ENCODE peak calls at places on chromosome 7, in nine cellular contexts. One of them, this sample, is unnamed.

GRCh38 chr7:109915670-109916069 is 1175.3 kb upstream of the LRRN3 start:
- DNase-seq in BJ: no peak
- DNase-seq in ovary: no peak
- DNase-seq in pancreas: no peak
- DNase-seq in fibroblast of mammary gland: no peak
- DNase-seq in hepatic stellate cell: no peak
- DNase-seq in cardiac fibroblast: no peak
- DNase-seq in COLO829: no peak
- DNase-seq in fibroblast of lung: no peak
- DNase-seq in this sample: no peak

GRCh38 chr7:117393781-117394180 is 33.5 kb downstream of the ASZ1 start:
- DNase-seq in cardiac fibroblast: no peak
- DNase-seq in BJ: no peak
- DNase-seq in hepatic stellate cell: no peak
- DNase-seq in fibroblast of lung: no peak
- DNase-seq in COLO829: no peak
- DNase-seq in ovary: no peak
- DNase-seq in pancreas: no peak
- DNase-seq in fibroblast of mammary gland: no peak
- DNase-seq in this sample: no peak

GRCh38 chr7:404782-405488 is 114.7 kb downstream of the PDGFA start:
- DNase-seq in cardiac fibroblast: no peak
- DNase-seq in pancreas: no peak
- DNase-seq in hepatic stellate cell: no peak
- DNase-seq in ovary: no peak
- DNase-seq in COLO829: no peak
- DNase-seq in BJ: no peak
- DNase-seq in fibroblast of mammary gland: no peak
- DNase-seq in fibroblast of lung: no peak
- DNase-seq in this sample: no peak

GRCh38 chr7:21368317-21368716 is 59.6 kb upstream of the SP4 start:
- DNase-seq in fibroblast of lung: no peak
- DNase-seq in cardiac fibroblast: no peak
- DNase-seq in ovary: no peak
- DNase-seq in pancreas: no peak
- DNase-seq in hepatic stellate cell: no peak
- DNase-seq in fibroblast of mammary gland: no peak
- DNase-seq in BJ: no peak
- DNase-seq in COLO829: no peak
- DNase-seq in this sample: no peak

GRCh38 chr7:122305475-122306319 is 1.1 kb upstream of the FEZF1 start:
- DNase-seq in fibroblast of mammary gland: no peak
- DNase-seq in cardiac fibroblast: no peak
- DNase-seq in COLO829: no peak
- DNase-seq in pancreas: no peak
- DNase-seq in BJ: no peak
- DNase-seq in fibroblast of lung: no peak
- DNase-seq in hepatic stellate cell: no peak
- DNase-seq in ovary: no peak
- DNase-seq in this sample: no peak

GRCh38 chr7:158350166-158350900 is 237.3 kb downstream of the PTPRN2 start:
- DNase-seq in hepatic stellate cell: no peak
- DNase-seq in fibroblast of lung: no peak
- DNase-seq in BJ: no peak
- DNase-seq in pancreas: no peak
- DNase-seq in cardiac fibroblast: no peak
- DNase-seq in COLO829: no peak
- DNase-seq in fibroblast of mammary gland: no peak
- DNase-seq in ovary: no peak
- DNase-seq in this sample: no peak

GRCh38 chr7:15459018-15459621 is 102.7 kb downstream of the AGMO start:
- DNase-seq in COLO829: no peak
- DNase-seq in hepatic stellate cell: no peak
- DNase-seq in fibroblast of lung: no peak
- DNase-seq in fibroblast of mammary gland: peak; percentile 78
- DNase-seq in pancreas: no peak
- DNase-seq in BJ: no peak
- DNase-seq in cardiac fibroblast: peak; percentile 81
- DNase-seq in ovary: no peak
- DNase-seq in this sample: no peak

GRCh38 chr7:142556745-142557144 is 192.5 kb upstream of the PRSS1 start:
- DNase-seq in ovary: no peak
- DNase-seq in hepatic stellate cell: peak; percentile 65
- DNase-seq in fibroblast of mammary gland: peak; percentile 99
- DNase-seq in cardiac fibroblast: peak; percentile 98
- DNase-seq in fibroblast of lung: peak; percentile 94
- DNase-seq in pancreas: peak; percentile 63
- DNase-seq in COLO829: peak; percentile 92
- DNase-seq in BJ: peak; percentile 97
- DNase-seq in this sample: no peak

GRCh38 chr7:1101580-1102431 is 13.9 kb downstream of the GPER1 start:
- DNase-seq in ovary: no peak
- DNase-seq in BJ: no peak
- DNase-seq in hepatic stellate cell: no peak
- DNase-seq in fibroblast of lung: no peak
- DNase-seq in COLO829: no peak
- DNase-seq in cardiac fibroblast: no peak
- DNase-seq in fibroblast of mammary gland: no peak
- DNase-seq in pancreas: no peak
- DNase-seq in this sample: no peak

GRCh38 chr7:76998263-76998666 is 33.9 kb downstream of the SPDYE17 start:
- DNase-seq in BJ: no peak
- DNase-seq in fibroblast of lung: no peak
- DNase-seq in cardiac fibroblast: no peak
- DNase-seq in COLO829: no peak
- DNase-seq in pancreas: no peak
- DNase-seq in fibroblast of mammary gland: no peak
- DNase-seq in ovary: no peak
- DNase-seq in hepatic stellate cell: no peak
- DNase-seq in this sample: no peak

GRCh38 chr7:3069767-3070449 is 26.2 kb upstream of the CARD11 start:
- DNase-seq in ovary: no peak
- DNase-seq in hepatic stellate cell: no peak
- DNase-seq in fibroblast of mammary gland: no peak
- DNase-seq in fibroblast of lung: no peak
- DNase-seq in BJ: no peak
- DNase-seq in COLO829: no peak
- DNase-seq in pancreas: no peak
- DNase-seq in cardiac fibroblast: no peak
- DNase-seq in this sample: no peak

GRCh38 chr7:102859799-102860125 is 53.0 kb upstream of the LRRC17 start:
- DNase-seq in pancreas: no peak
- DNase-seq in COLO829: no peak
- DNase-seq in fibroblast of lung: no peak
- DNase-seq in ovary: no peak
- DNase-seq in BJ: no peak
- DNase-seq in cardiac fibroblast: no peak
- DNase-seq in fibroblast of mammary gland: no peak
- DNase-seq in hepatic stellate cell: no peak
- DNase-seq in this sample: no peak

GRCh38 chr7:95871896-95872295 is 99.5 kb downstream of the DYNC1I1 start:
- DNase-seq in hepatic stellate cell: no peak
- DNase-seq in ovary: no peak
- DNase-seq in fibroblast of lung: no peak
- DNase-seq in fibroblast of mammary gland: no peak
- DNase-seq in BJ: no peak
- DNase-seq in COLO829: no peak
- DNase-seq in cardiac fibroblast: no peak
- DNase-seq in pancreas: no peak
- DNase-seq in this sample: no peak

GRCh38 chr7:74048999-74049599 is 21.1 kb downstream of the ELN start:
- DNase-seq in fibroblast of lung: no peak
- DNase-seq in fibroblast of mammary gland: no peak
- DNase-seq in ovary: no peak
- DNase-seq in cardiac fibroblast: no peak
- DNase-seq in pancreas: no peak
- DNase-seq in hepatic stellate cell: no peak
- DNase-seq in COLO829: no peak
- DNase-seq in BJ: no peak
- DNase-seq in this sample: no peak

GRCh38 chr7:159092701-159093121 is 52.0 kb downstream of the VIPR2 start:
- DNase-seq in BJ: no peak
- DNase-seq in COLO829: no peak
- DNase-seq in fibroblast of lung: no peak
- DNase-seq in hepatic stellate cell: no peak
- DNase-seq in ovary: no peak
- DNase-seq in fibroblast of mammary gland: no peak
- DNase-seq in cardiac fibroblast: no peak
- DNase-seq in pancreas: peak; percentile 4
- DNase-seq in this sample: no peak

GRCh38 chr7:36021917-36022550 is 131.0 kb upstream of the EEPD1 start:
- DNase-seq in cardiac fibroblast: no peak
- DNase-seq in BJ: no peak
- DNase-seq in ovary: peak; percentile 59
- DNase-seq in fibroblast of mammary gland: no peak
- DNase-seq in hepatic stellate cell: no peak
- DNase-seq in COLO829: no peak
- DNase-seq in pancreas: no peak
- DNase-seq in fibroblast of lung: no peak
- DNase-seq in this sample: no peak

GRCh38 chr7:87312215-87312865 is 33.1 kb upstream of the CROT start:
- DNase-seq in COLO829: peak; percentile 86
- DNase-seq in cardiac fibroblast: peak; percentile 76
- DNase-seq in fibroblast of mammary gland: peak; percentile 67
- DNase-seq in BJ: peak; percentile 9
- DNase-seq in fibroblast of lung: peak; percentile 77
- DNase-seq in ovary: peak; percentile 45
- DNase-seq in hepatic stellate cell: peak; percentile 43
- DNase-seq in pancreas: peak; percentile 38
- DNase-seq in this sample: peak; percentile 52

GRCh38 chr7:30510124-30511074 is 5.8 kb upstream of the GGCT start:
- DNase-seq in hepatic stellate cell: no peak
- DNase-seq in fibroblast of mammary gland: peak; percentile 64
- DNase-seq in cardiac fibroblast: peak; percentile 73
- DNase-seq in ovary: no peak
- DNase-seq in COLO829: no peak
- DNase-seq in BJ: no peak
- DNase-seq in fibroblast of lung: peak; percentile 59
- DNase-seq in pancreas: no peak
- DNase-seq in this sample: no peak

GRCh38 chr7:100578246-100579183 is 4.8 kb upstream of the SAP25 start:
- DNase-seq in COLO829: no peak
- DNase-seq in cardiac fibroblast: no peak
- DNase-seq in pancreas: no peak
- DNase-seq in BJ: no peak
- DNase-seq in hepatic stellate cell: no peak
- DNase-seq in fibroblast of lung: no peak
- DNase-seq in ovary: no peak
- DNase-seq in fibroblast of mammary gland: no peak
- DNase-seq in this sample: no peak

GRCh38 chr7:81449105-81449504 is 320.7 kb downstream of the HGF start:
- DNase-seq in fibroblast of lung: no peak
- DNase-seq in ovary: no peak
- DNase-seq in COLO829: no peak
- DNase-seq in cardiac fibroblast: no peak
- DNase-seq in fibroblast of mammary gland: no peak
- DNase-seq in hepatic stellate cell: no peak
- DNase-seq in pancreas: no peak
- DNase-seq in BJ: no peak
- DNase-seq in this sample: no peak

GRCh38 chr7:17523813-17524741 is 225.6 kb downstream of the AHR start:
- DNase-seq in ovary: no peak
- DNase-seq in BJ: no peak
- DNase-seq in fibroblast of lung: peak; percentile 70
- DNase-seq in COLO829: no peak
- DNase-seq in fibroblast of mammary gland: peak; percentile 91
- DNase-seq in pancreas: peak; percentile 28
- DNase-seq in cardiac fibroblast: peak; percentile 97
- DNase-seq in hepatic stellate cell: no peak
- DNase-seq in this sample: no peak

GRCh38 chr7:18654709-18655108 is 159.2 kb downstream of the HDAC9 start:
- DNase-seq in fibroblast of lung: no peak
- DNase-seq in BJ: no peak
- DNase-seq in pancreas: no peak
- DNase-seq in ovary: no peak
- DNase-seq in cardiac fibroblast: no peak
- DNase-seq in fibroblast of mammary gland: no peak
- DNase-seq in COLO829: no peak
- DNase-seq in hepatic stellate cell: no peak
- DNase-seq in this sample: no peak

GRCh38 chr7:126016722-126017121 is 1087.1 kb upstream of the POT1 start:
- DNase-seq in fibroblast of lung: no peak
- DNase-seq in cardiac fibroblast: no peak
- DNase-seq in BJ: no peak
- DNase-seq in hepatic stellate cell: no peak
- DNase-seq in fibroblast of mammary gland: no peak
- DNase-seq in ovary: no peak
- DNase-seq in pancreas: no peak
- DNase-seq in COLO829: no peak
- DNase-seq in this sample: no peak